ENCODE peak calls at places on chromosome 20, in seven cellular contexts. One of them, this sample, is unnamed. For H3K4me1, the result is how much of the 10 kb centered on the place peaks cover.

GRCh38 chr20:10784337-10785183 is 110.8 kb upstream of the JAG1 start:
- DNase-seq in right lobe of liver: no peak
- DNase-seq in Peyer's patch: no peak
- DNase-seq in psoas muscle: no peak
- DNase-seq in astrocyte: no peak
- DNase-seq in heart right ventricle: no peak
- DNase-seq in uterus: no peak
- DNase-seq in this sample: no peak

GRCh38 chr20:62583424-62583920 is 58.8 kb upstream of the SLCO4A1 start:
- DNase-seq in psoas muscle: no peak
- DNase-seq in Peyer's patch: no peak
- DNase-seq in uterus: no peak
- DNase-seq in right lobe of liver: no peak
- DNase-seq in heart right ventricle: no peak
- DNase-seq in astrocyte: no peak
- DNase-seq in this sample: peak

GRCh38 chr20:8722277-8722928 is 346.5 kb upstream of the PLCB4 start:
- DNase-seq in astrocyte: peak
- DNase-seq in psoas muscle: no peak
- DNase-seq in uterus: peak
- DNase-seq in Peyer's patch: no peak
- DNase-seq in heart right ventricle: no peak
- DNase-seq in right lobe of liver: peak
- DNase-seq in this sample: peak

GRCh38 chr20:13800728-13801134 is 15.9 kb downstream of the NDUFAF5 start:
- DNase-seq in heart right ventricle: peak
- DNase-seq in uterus: peak
- DNase-seq in Peyer's patch: peak
- DNase-seq in psoas muscle: peak
- DNase-seq in astrocyte: peak
- DNase-seq in right lobe of liver: peak
- DNase-seq in this sample: peak

GRCh38 chr20:2814587-2815051 is at the start of gene C20orf141:
- DNase-seq in astrocyte: peak
- DNase-seq in Peyer's patch: no peak
- DNase-seq in uterus: peak
- DNase-seq in psoas muscle: peak
- DNase-seq in heart right ventricle: no peak
- DNase-seq in right lobe of liver: no peak
- DNase-seq in this sample: peak

GRCh38 chr20:29742699-29743100 is 1514.8 kb upstream of the DEFB115 start:
- DNase-seq in right lobe of liver: no peak
- DNase-seq in Peyer's patch: no peak
- DNase-seq in heart right ventricle: no peak
- DNase-seq in psoas muscle: no peak
- DNase-seq in astrocyte: no peak
- DNase-seq in uterus: no peak
- DNase-seq in this sample: no peak

GRCh38 chr20:61556116-61556515 is 304.1 kb downstream of the CDH4 start:
- DNase-seq in uterus: no peak
- DNase-seq in Peyer's patch: no peak
- DNase-seq in right lobe of liver: no peak
- DNase-seq in heart right ventricle: no peak
- DNase-seq in astrocyte: peak
- DNase-seq in psoas muscle: no peak
- DNase-seq in this sample: peak

GRCh38 chr20:5197270-5197827 is 70.5 kb downstream of the CDS2 start:
- DNase-seq in right lobe of liver: no peak
- DNase-seq in uterus: no peak
- DNase-seq in psoas muscle: no peak
- DNase-seq in Peyer's patch: no peak
- DNase-seq in astrocyte: no peak
- DNase-seq in heart right ventricle: no peak
- DNase-seq in this sample: no peak

GRCh38 chr20:16423311-16424212 is 149.7 kb downstream of the KIF16B start:
- DNase-seq in uterus: no peak
- DNase-seq in right lobe of liver: no peak
- DNase-seq in heart right ventricle: no peak
- DNase-seq in psoas muscle: no peak
- DNase-seq in Peyer's patch: no peak
- DNase-seq in astrocyte: no peak
- DNase-seq in this sample: no peak

GRCh38 chr20:4441191-4441590 is 280.5 kb upstream of the PRND start:
- DNase-seq in heart right ventricle: no peak
- DNase-seq in astrocyte: no peak
- DNase-seq in uterus: no peak
- DNase-seq in Peyer's patch: no peak
- DNase-seq in psoas muscle: no peak
- DNase-seq in right lobe of liver: no peak
- DNase-seq in this sample: peak

GRCh38 chr20:50318709-50319108 is 128.1 kb downstream of the CEBPB start:
- DNase-seq in uterus: no peak
- DNase-seq in heart right ventricle: no peak
- DNase-seq in astrocyte: no peak
- DNase-seq in psoas muscle: no peak
- DNase-seq in Peyer's patch: no peak
- DNase-seq in right lobe of liver: no peak
- DNase-seq in this sample: no peak

GRCh38 chr20:63538204-63539091 is 1.3 kb upstream of the PTK6 start:
- DNase-seq in uterus: no peak
- DNase-seq in psoas muscle: no peak
- DNase-seq in heart right ventricle: no peak
- DNase-seq in Peyer's patch: no peak
- DNase-seq in right lobe of liver: no peak
- DNase-seq in astrocyte: no peak
- DNase-seq in this sample: peak

GRCh38 chr20:52493177-52493711 is 301.7 kb upstream of the ZFP64 start:
- DNase-seq in heart right ventricle: no peak
- DNase-seq in uterus: no peak
- DNase-seq in psoas muscle: no peak
- DNase-seq in Peyer's patch: no peak
- DNase-seq in astrocyte: peak
- DNase-seq in right lobe of liver: no peak
- DNase-seq in this sample: no peak

GRCh38 chr20:4329232-4329631 is 313.9 kb upstream of the RNF24 start:
- DNase-seq in psoas muscle: no peak
- DNase-seq in heart right ventricle: no peak
- DNase-seq in Peyer's patch: no peak
- DNase-seq in right lobe of liver: no peak
- DNase-seq in uterus: no peak
- DNase-seq in astrocyte: no peak
- DNase-seq in this sample: no peak

GRCh38 chr20:38579921-38580320 is 1.1 kb upstream of the ADIG start:
- DNase-seq in psoas muscle: no peak
- DNase-seq in heart right ventricle: no peak
- DNase-seq in right lobe of liver: no peak
- DNase-seq in astrocyte: no peak
- DNase-seq in Peyer's patch: no peak
- DNase-seq in uterus: no peak
- DNase-seq in this sample: no peak

GRCh38 chr20:15776773-15777172 is 796.5 kb downstream of the KIF16B start:
- DNase-seq in astrocyte: no peak
- DNase-seq in Peyer's patch: no peak
- DNase-seq in heart right ventricle: no peak
- DNase-seq in psoas muscle: no peak
- DNase-seq in right lobe of liver: no peak
- DNase-seq in uterus: no peak
- DNase-seq in this sample: no peak

GRCh38 chr20:64167676-64168075 is 3.4 kb downstream of the MYT1 start:
- DNase-seq in right lobe of liver: no peak
- DNase-seq in Peyer's patch: no peak
- DNase-seq in uterus: no peak
- DNase-seq in psoas muscle: no peak
- DNase-seq in astrocyte: no peak
- DNase-seq in heart right ventricle: no peak
- DNase-seq in this sample: no peak

GRCh38 chr20:32797160-32797468 is 22.6 kb upstream of the MAPRE1 start:
- DNase-seq in heart right ventricle: no peak
- DNase-seq in right lobe of liver: no peak
- DNase-seq in Peyer's patch: no peak
- DNase-seq in psoas muscle: no peak
- DNase-seq in astrocyte: no peak
- DNase-seq in uterus: no peak
- DNase-seq in this sample: no peak

GRCh38 chr20:43725666-43726065 is 1.1 kb downstream of the GTSF1L start:
- DNase-seq in right lobe of liver: no peak
- DNase-seq in astrocyte: no peak
- DNase-seq in uterus: no peak
- DNase-seq in psoas muscle: no peak
- DNase-seq in heart right ventricle: no peak
- DNase-seq in Peyer's patch: no peak
- DNase-seq in this sample: peak

GRCh38 chr20:55456316-55456940 is 548.9 kb downstream of the CBLN4 start:
- DNase-seq in Peyer's patch: no peak
- DNase-seq in right lobe of liver: no peak
- DNase-seq in uterus: no peak
- DNase-seq in astrocyte: no peak
- DNase-seq in psoas muscle: no peak
- DNase-seq in heart right ventricle: no peak
- DNase-seq in this sample: no peak

GRCh38 chr20:48767269-48767960 is 60.4 kb downstream of the PREX1 start:
- DNase-seq in psoas muscle: no peak
- DNase-seq in uterus: no peak
- DNase-seq in astrocyte: no peak
- DNase-seq in heart right ventricle: no peak
- DNase-seq in right lobe of liver: no peak
- DNase-seq in Peyer's patch: no peak
- DNase-seq in this sample: no peak

GRCh38 chr20:64079273-64080012 is at the start of gene RGS19:
- DNase-seq in uterus: no peak
- DNase-seq in psoas muscle: peak
- DNase-seq in right lobe of liver: peak
- DNase-seq in heart right ventricle: peak
- DNase-seq in astrocyte: peak
- DNase-seq in Peyer's patch: peak
- DNase-seq in this sample: peak

GRCh38 chr20:37911838-37912273 is 8.9 kb downstream of the VSTM2L start:
- DNase-seq in heart right ventricle: no peak
- DNase-seq in Peyer's patch: peak
- DNase-seq in astrocyte: peak
- DNase-seq in uterus: peak
- DNase-seq in psoas muscle: peak
- DNase-seq in right lobe of liver: no peak
- DNase-seq in this sample: peak

GRCh38 chr20:3446779-3447178 is 24.0 kb upstream of the ATRN start:
- DNase-seq in psoas muscle: no peak
- DNase-seq in Peyer's patch: no peak
- DNase-seq in heart right ventricle: no peak
- DNase-seq in right lobe of liver: no peak
- DNase-seq in astrocyte: no peak
- DNase-seq in uterus: no peak
- DNase-seq in this sample: no peak

GRCh38 chr20:34364013-34364382 is 925 bp downstream of the ITCH start:
- DNase-seq in right lobe of liver: no peak
- DNase-seq in heart right ventricle: no peak
- DNase-seq in uterus: no peak
- DNase-seq in Peyer's patch: no peak
- DNase-seq in astrocyte: peak
- DNase-seq in psoas muscle: no peak
- DNase-seq in this sample: peak

GRCh38 chr20:6053776-6054688 is at the start of gene LRRN4:
- DNase-seq in psoas muscle: no peak
- DNase-seq in heart right ventricle: no peak
- DNase-seq in astrocyte: peak
- DNase-seq in Peyer's patch: no peak
- DNase-seq in uterus: no peak
- DNase-seq in right lobe of liver: no peak
- DNase-seq in this sample: no peak

GRCh38 chr20:18362916-18363315 is 74.6 kb downstream of the ZNF133 start:
- DNase-seq in uterus: no peak
- DNase-seq in astrocyte: no peak
- DNase-seq in heart right ventricle: no peak
- DNase-seq in right lobe of liver: no peak
- DNase-seq in Peyer's patch: no peak
- DNase-seq in psoas muscle: no peak
- DNase-seq in this sample: no peak
- H3K4me1 ChIP-seq in uterus: under half
- H3K4me1 ChIP-seq in astrocyte: under half
- H3K4me1 ChIP-seq in heart right ventricle: under half
- H3K4me1 ChIP-seq in right lobe of liver: under half
- H3K4me1 ChIP-seq in Peyer's patch: under half
- H3K4me1 ChIP-seq in psoas muscle: under half
- H3K4me1 ChIP-seq in this sample: under half

GRCh38 chr20:53578492-53579222 is 15.0 kb downstream of the ZNF217 start:
- DNase-seq in psoas muscle: no peak
- DNase-seq in astrocyte: peak
- DNase-seq in right lobe of liver: peak
- DNase-seq in heart right ventricle: no peak
- DNase-seq in Peyer's patch: peak
- DNase-seq in uterus: peak
- DNase-seq in this sample: peak
- H3K4me3 ChIP-seq in psoas muscle: peak
- H3K4me3 ChIP-seq in astrocyte: peak
- H3K4me3 ChIP-seq in right lobe of liver: peak
- H3K4me3 ChIP-seq in heart right ventricle: no peak
- H3K4me3 ChIP-seq in Peyer's patch: no peak
- H3K4me3 ChIP-seq in uterus: no peak
- H3K4me3 ChIP-seq in this sample: peak

GRCh38 chr20:57680934-57681914 is 28.6 kb downstream of the PMEPA1 start:
- DNase-seq in psoas muscle: no peak
- DNase-seq in uterus: no peak
- DNase-seq in right lobe of liver: no peak
- DNase-seq in astrocyte: no peak
- DNase-seq in Peyer's patch: peak
- DNase-seq in heart right ventricle: no peak
- DNase-seq in this sample: no peak

GRCh38 chr20:57682184-57683038 is 27.4 kb downstream of the PMEPA1 start:
- DNase-seq in astrocyte: no peak
- DNase-seq in right lobe of liver: no peak
- DNase-seq in Peyer's patch: peak
- DNase-seq in heart right ventricle: no peak
- DNase-seq in uterus: peak
- DNase-seq in psoas muscle: no peak
- DNase-seq in this sample: no peak

GRCh38 chr20:57679113-57679512 is 30.7 kb downstream of the PMEPA1 start:
- DNase-seq in right lobe of liver: no peak
- DNase-seq in psoas muscle: no peak
- DNase-seq in uterus: no peak
- DNase-seq in astrocyte: no peak
- DNase-seq in heart right ventricle: no peak
- DNase-seq in Peyer's patch: no peak
- DNase-seq in this sample: no peak

GRCh38 chr20:57678340-57678739 is 31.5 kb downstream of the PMEPA1 start:
- DNase-seq in uterus: no peak
- DNase-seq in Peyer's patch: no peak
- DNase-seq in astrocyte: no peak
- DNase-seq in psoas muscle: no peak
- DNase-seq in heart right ventricle: no peak
- DNase-seq in right lobe of liver: no peak
- DNase-seq in this sample: no peak

GRCh38 chr20:57680131-57680716 is 29.6 kb downstream of the PMEPA1 start:
- DNase-seq in astrocyte: no peak
- DNase-seq in psoas muscle: no peak
- DNase-seq in heart right ventricle: no peak
- DNase-seq in Peyer's patch: peak
- DNase-seq in uterus: no peak
- DNase-seq in right lobe of liver: no peak
- DNase-seq in this sample: no peak
- H3K4me1 ChIP-seq in astrocyte: under half
- H3K4me1 ChIP-seq in psoas muscle: under half
- H3K4me1 ChIP-seq in heart right ventricle: under half
- H3K4me1 ChIP-seq in Peyer's patch: under half
- H3K4me1 ChIP-seq in uterus: under half
- H3K4me1 ChIP-seq in right lobe of liver: under half
- H3K4me1 ChIP-seq in this sample: under half

GRCh38 chr20:1424336-1424735 is 31.5 kb upstream of the FKBP1A start:
- DNase-seq in Peyer's patch: no peak
- DNase-seq in right lobe of liver: no peak
- DNase-seq in heart right ventricle: no peak
- DNase-seq in psoas muscle: no peak
- DNase-seq in astrocyte: peak
- DNase-seq in uterus: no peak
- DNase-seq in this sample: no peak
- H3K4me3 ChIP-seq in Peyer's patch: no peak
- H3K4me3 ChIP-seq in right lobe of liver: no peak
- H3K4me3 ChIP-seq in heart right ventricle: no peak
- H3K4me3 ChIP-seq in psoas muscle: no peak
- H3K4me3 ChIP-seq in astrocyte: no peak
- H3K4me3 ChIP-seq in uterus: no peak
- H3K4me3 ChIP-seq in this sample: no peak